ENCODE peak calls at places on chromosomes 7 and 10, in four cellular contexts. T, L, K and S are unnamed samples.

GRCh38 chr7:142809671-142810070 is 38.9 kb downstream of the PRSS2 start:
- DNase-seq in T (no peak), L (no peak), K (no peak), S (no peak)

GRCh38 chr7:7439564-7439963 is 96.1 kb downstream of the COL28A1 start:
- DNase-seq in T (no peak), L (no peak), K (no peak), S (no peak)

GRCh38 chr10:51832652-51833383 is 133.4 kb upstream of the CSTF2T start:
- DNase-seq in T (peak; percentile 61), L (peak; percentile 93), K (no peak), S (no peak)

GRCh38 chr7:109793-110556 is 82.4 kb upstream of the FAM20C start:
- DNase-seq in T (no peak), L (no peak), K (peak; percentile 43), S (peak; percentile 24)

GRCh38 chr10:98963608-98964007 is 272.0 kb downstream of the HPSE2 start:
- DNase-seq in T (peak; percentile 13), L (peak; percentile 53), K (no peak), S (no peak)

GRCh38 chr10:84548869-84549268 is 220.5 kb downstream of the CCSER2 start:
- DNase-seq in T (peak; percentile 76), L (no peak), K (peak; percentile 63), S (peak; percentile 78)

GRCh38 chr10:13716161-13717071 is 129.7 kb downstream of the PRPF18 start:
- DNase-seq in T (no peak), L (peak; percentile 96), K (no peak), S (no peak)

GRCh38 chr10:35626971-35627507 is 15.1 kb downstream of the FZD8 start:
- DNase-seq in T (peak; percentile 64), L (peak; percentile 68), K (no peak), S (no peak)

GRCh38 chr10:22054946-22055345 is 51.4 kb upstream of the DNAJC1 start:
- DNase-seq in T (peak; percentile 74), L (no peak), K (no peak), S (no peak)

GRCh38 chr10:77486511-77486910 is 151.1 kb downstream of the KCNMA1 start:
- DNase-seq in T (no peak), L (no peak), K (no peak), S (no peak)

GRCh38 chr10:130409346-130409745 is 273.2 kb downstream of the GLRX3 start:
- DNase-seq in T (no peak), L (no peak), K (no peak), S (peak; percentile 23)

GRCh38 chr10:130409931-130410330 is 273.7 kb downstream of the GLRX3 start:
- DNase-seq in T (no peak), L (no peak), K (no peak), S (peak; percentile 17)

GRCh38 chr10:130411496-130412070 is 275.4 kb downstream of the GLRX3 start:
- DNase-seq in T (no peak), L (no peak), K (no peak), S (no peak)

GRCh38 chr10:130403153-130403890 is 267.1 kb downstream of the GLRX3 start:
- DNase-seq in T (no peak), L (no peak), K (no peak), S (peak; percentile 23)

DNA sequence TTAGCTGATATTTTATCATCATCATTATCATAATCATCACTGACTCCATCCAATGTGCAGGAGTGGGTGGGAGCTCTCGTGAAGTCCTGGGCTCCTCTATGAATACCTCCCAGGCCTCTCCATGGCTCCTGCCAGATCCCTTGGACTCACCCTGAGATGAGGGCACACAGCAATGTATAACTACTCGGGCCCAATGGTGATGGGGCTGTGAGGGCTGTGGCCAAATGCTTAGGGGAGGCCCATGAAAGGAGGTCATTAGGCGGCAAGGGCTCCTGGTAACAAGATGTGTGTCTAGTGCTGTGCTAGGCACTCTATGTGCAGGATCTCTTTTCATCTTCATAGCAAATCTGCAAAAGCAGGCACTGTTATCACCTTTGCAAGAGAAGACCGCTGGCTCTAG is 270.9 kb downstream of the GLRX3 start:
- DNase-seq in T (no peak), L (no peak), K (no peak), S (peak; percentile 8)
- H3K56ac ChIP-seq in T (no peak overlapping the region), L (no peak overlapping the region), K (no peak overlapping the region), S (no peak overlapping the region)

DNA sequence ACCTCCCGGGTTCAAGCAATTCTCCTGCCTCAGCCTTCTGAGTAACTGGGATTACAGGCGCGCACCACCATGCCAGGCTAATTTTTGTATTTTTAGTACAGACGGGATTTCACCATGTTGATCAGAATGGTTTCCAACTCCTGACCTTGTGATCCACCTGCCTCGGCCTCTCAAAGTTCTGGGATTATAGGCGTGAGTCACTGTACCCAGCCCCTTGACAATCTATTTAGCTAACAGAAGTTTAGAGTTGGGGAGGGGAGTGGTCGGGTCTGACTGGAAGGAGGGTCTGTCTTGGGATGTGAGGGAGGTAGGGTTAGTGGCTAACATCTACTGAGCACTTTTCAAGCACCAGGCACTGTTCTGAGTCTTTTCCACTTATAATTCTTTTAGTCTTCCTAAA is 27.0 kb upstream of the ZCCHC24 start:
- DNase-seq in T (no peak), L (no peak), K (no peak), S (peak; percentile 10)
- H3K56ac ChIP-seq in T (no peak overlapping the region), L (no peak overlapping the region), K (no peak overlapping the region), S (no peak overlapping the region)

GRCh38 chr10:127926455-127926854 is 19.6 kb downstream of the PTPRE start:
- DNase-seq in T (no peak), L (no peak), K (no peak), S (no peak)
- H3K56ac ChIP-seq in T (peak overlapping the region; percentile 17), L (no peak overlapping the region), K (no peak overlapping the region), S (no peak overlapping the region)

GRCh38 chr10:90644165-90644564 is 213.7 kb downstream of the HTR7 start:
- DNase-seq in T (no peak), L (no peak), K (no peak), S (no peak)

GRCh38 chr10:90641731-90642130 is 216.1 kb downstream of the HTR7 start:
- DNase-seq in T (no peak), L (no peak), K (no peak), S (no peak)

GRCh38 chr10:90642136-90642535 is 215.7 kb downstream of the HTR7 start:
- DNase-seq in T (no peak), L (peak; percentile 46), K (no peak), S (no peak)

DNA sequence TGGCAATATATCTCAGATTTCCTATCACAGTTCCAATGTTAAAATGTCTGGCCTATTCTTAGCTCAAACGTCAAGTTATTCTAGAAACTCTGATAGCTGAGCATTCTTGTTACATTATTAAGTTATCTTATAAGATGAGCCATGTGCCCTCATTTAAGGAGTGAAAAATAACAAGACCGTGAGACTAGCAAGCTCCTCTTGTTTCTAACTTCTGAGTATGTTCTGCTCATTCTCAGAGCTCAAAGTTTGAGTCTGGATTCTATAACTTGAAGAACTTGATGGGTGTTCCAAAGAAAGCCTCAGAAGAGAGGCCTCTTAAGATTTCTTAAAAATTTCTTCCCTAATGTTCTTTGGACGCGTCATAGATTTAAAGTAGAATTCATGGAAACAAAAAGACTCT is 215.2 kb downstream of the HTR7 start:
- DNase-seq in T (no peak), L (no peak), K (no peak), S (no peak)
- H3K56ac ChIP-seq in T (no peak overlapping the region), L (no peak overlapping the region), K (no peak overlapping the region), S (no peak overlapping the region)

GRCh38 chr10:24467605-24468004 is 256.1 kb downstream of the ARHGAP21 start:
- DNase-seq in T (no peak), L (no peak), K (no peak), S (no peak)
- H3K56ac ChIP-seq in T (no peak overlapping the region), L (no peak overlapping the region), K (peak overlapping the region; percentile 48), S (no peak overlapping the region)

GRCh38 chr10:132337019-132337418 is 5.0 kb downstream of the LRRC27 start:
- DNase-seq in T (no peak), L (no peak), K (no peak), S (no peak)
- H3K56ac ChIP-seq in T (no peak overlapping the region), L (no peak overlapping the region), K (no peak overlapping the region), S (no peak overlapping the region)

GRCh38 chr7:31850066-31850465 is 163.1 kb downstream of the PPP1R17 start:
- DNase-seq in T (no peak), L (peak; percentile 63), K (no peak), S (no peak)

GRCh38 chr7:31855530-31855929 is 168.5 kb downstream of the PPP1R17 start:
- DNase-seq in T (no peak), L (no peak), K (no peak), S (no peak)

GRCh38 chr7:31853380-31853779 is 166.4 kb downstream of the PPP1R17 start:
- DNase-seq in T (peak; percentile 7), L (peak; percentile 35), K (no peak), S (no peak)

GRCh38 chr7:31850601-31851000 is 163.6 kb downstream of the PPP1R17 start:
- DNase-seq in T (no peak), L (peak; percentile 9), K (no peak), S (no peak)

DNA sequence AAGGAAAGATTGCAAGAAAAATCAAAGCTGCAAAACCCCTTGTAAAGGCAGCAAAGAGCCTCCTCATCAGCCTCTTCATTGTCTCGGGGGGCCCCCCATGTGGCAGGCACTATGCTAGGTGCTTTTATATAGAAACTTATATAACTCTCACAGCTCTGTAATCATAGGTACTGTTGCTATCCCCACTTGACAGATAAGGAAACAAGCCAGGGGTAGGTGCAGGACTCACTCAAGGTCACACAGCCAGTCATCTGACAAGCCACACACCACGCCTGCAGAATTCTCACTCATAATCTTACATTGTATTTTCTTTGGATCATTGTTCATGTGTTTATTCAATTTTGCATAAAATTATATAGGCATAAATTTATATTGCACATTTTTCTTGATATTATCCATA is 165.4 kb downstream of the PPP1R17 start:
- DNase-seq in T (no peak), L (no peak), K (no peak), S (no peak)
- H3K56ac ChIP-seq in T (no peak overlapping the region), L (no peak overlapping the region), K (no peak overlapping the region), S (no peak overlapping the region)

GRCh38 chr10:95785317-95785716 is 29.4 kb downstream of the ENTPD1 start:
- DNase-seq in T (no peak), L (no peak), K (no peak), S (no peak)

GRCh38 chr10:95784279-95784913 is 28.4 kb downstream of the ENTPD1 start:
- DNase-seq in T (no peak), L (no peak), K (no peak), S (no peak)

GRCh38 chr10:95783741-95784140 is 27.8 kb downstream of the ENTPD1 start:
- DNase-seq in T (no peak), L (no peak), K (no peak), S (no peak)

GRCh38 chr10:95785942-95786669 is 30.1 kb downstream of the ENTPD1 start:
- DNase-seq in T (peak; percentile 13), L (no peak), K (no peak), S (no peak)

DNA sequence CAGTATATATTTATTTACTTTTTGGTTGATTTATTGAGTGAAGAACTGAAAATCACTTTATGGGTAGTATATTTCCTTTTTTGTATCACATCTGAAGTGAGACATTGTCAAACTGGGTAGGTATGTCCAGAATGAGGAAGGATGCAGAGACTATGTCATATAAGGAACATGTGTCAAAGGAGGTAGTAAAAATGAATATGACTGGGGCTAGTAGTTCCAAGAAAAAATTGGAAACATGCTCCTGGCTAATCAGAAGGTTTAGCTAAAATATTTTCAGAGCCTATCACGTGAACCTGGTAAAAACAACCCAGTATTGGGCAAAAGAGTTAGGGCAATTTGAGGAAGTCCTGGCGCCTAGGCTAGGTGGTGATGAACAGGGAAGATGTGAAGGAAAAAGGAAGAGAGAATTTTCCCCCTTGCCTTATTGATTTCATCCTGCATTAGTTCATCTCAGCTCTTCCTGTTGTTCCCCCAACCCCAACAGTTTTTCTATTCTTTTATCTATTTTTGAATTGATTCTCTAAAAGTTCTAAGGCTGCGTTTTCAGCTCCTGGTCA is 26.4 kb downstream of the ENTPD1 start:
- DNase-seq in T (no peak), L (no peak), K (no peak), S (no peak)
- H3K56ac ChIP-seq in T (no peak overlapping the region), L (no peak overlapping the region), K (no peak overlapping the region), S (no peak overlapping the region)